ENCODE peak calls at places on chromosomes 4 and X, in six cellular contexts. T is mesenchymal stem cell, F is H9, A is neuronal stem cell, P is IMR-90, Q is H1. M is an unnamed sample.

GRCh38 chrX:107738272-107738671 is 37.3 kb downstream of the TSC22D3 start:
- DNase-seq in Q (no peak), A (no peak), P (no peak), F (no peak), T (no peak), M (no peak)

GRCh38 chr4:40417941-40418340 is 82.8 kb downstream of the CHRNA9 start:
- DNase-seq in F (no peak), A (no peak), Q (no peak), T (no peak), P (no peak), M (no peak)

GRCh38 chrX:13119386-13119785 is 75.0 kb upstream of the FAM9C start:
- DNase-seq in A (no peak), Q (no peak), F (no peak), T (peak; percentile 50), P (peak; percentile 56), M (no peak)

GRCh38 chr4:67109276-67109675 is 436.0 kb downstream of the CENPC start:
- DNase-seq in T (no peak), F (no peak), P (no peak), A (no peak), Q (no peak), M (no peak)

GRCh38 chrX:118702741-118703140 is 24.7 kb upstream of the IL13RA1 start:
- DNase-seq in Q (no peak), P (peak; percentile 42), A (no peak), T (peak; percentile 18), F (no peak), M (no peak)

GRCh38 chr4:48767055-48767454 is 13.0 kb downstream of the FRYL start:
- DNase-seq in P (no peak), Q (no peak), F (no peak), A (no peak), T (no peak), M (peak; percentile 42)

GRCh38 chrX:39873111-39873510 is 224.6 kb downstream of the BCOR start:
- DNase-seq in Q (no peak), A (no peak), F (no peak), T (no peak), P (no peak), M (no peak)

GRCh38 chr4:4651811-4652609 is 110.2 kb upstream of the STX18 start:
- DNase-seq in P (no peak), T (no peak), A (no peak), F (peak; percentile 47), Q (no peak), M (peak; percentile 76)

GRCh38 chr4:2728806-2729532 is 27.2 kb downstream of the TNIP2 start:
- DNase-seq in T (no peak), F (no peak), Q (no peak), P (no peak), A (no peak), M (no peak)

GRCh38 chr4:85416094-85416493 is 58.9 kb upstream of the ARHGAP24 start:
- DNase-seq in T (no peak), P (no peak), Q (no peak), F (no peak), A (no peak), M (no peak)

GRCh38 chr4:105674011-105674410 is 34.5 kb downstream of the INTS12 start:
- DNase-seq in A (no peak), T (no peak), P (no peak), Q (no peak), F (no peak), M (no peak)

GRCh38 chrX:64843224-64843623 is 133.0 kb downstream of the ZC4H2 start:
- DNase-seq in A (no peak), F (no peak), Q (no peak), T (no peak), P (no peak), M (no peak)

GRCh38 chrX:2548731-2549423 is 48.1 kb upstream of the DHRSX start:
- DNase-seq in P (no peak), F (peak; percentile 55), A (no peak), Q (no peak), T (no peak), M (peak; percentile 59)

GRCh38 chrX:104668550-104668949 is 102.6 kb downstream of the IL1RAPL2 start:
- DNase-seq in A (no peak), T (peak; percentile 37), P (peak; percentile 1), Q (no peak), F (no peak), M (peak; percentile 26)

GRCh38 chr4:60605651-60606354 is 594.3 kb upstream of the ADGRL3 start:
- DNase-seq in A (peak; percentile 6), Q (no peak), P (peak; percentile 73), F (no peak), T (no peak), M (no peak)

GRCh38 chr4:26140150-26140898 is 180.5 kb upstream of the RBPJ start:
- DNase-seq in P (peak; percentile 59), Q (no peak), A (no peak), F (no peak), T (peak; percentile 58), M (peak; percentile 36)

GRCh38 chrX:115679460-115679859 is 118.5 kb downstream of the PLS3 start:
- DNase-seq in P (peak; percentile 39), T (peak; percentile 25), A (no peak), Q (no peak), F (no peak), M (peak; percentile 33)

GRCh38 chr4:6767341-6767724 is 15.2 kb upstream of the KIAA0232 start:
- DNase-seq in Q (no peak), P (peak; percentile 43), F (no peak), T (no peak), A (no peak), M (no peak)

GRCh38 chr4:164440196-164440595 is 313.7 kb upstream of the SMIM31 start:
- DNase-seq in P (peak; percentile 21), F (no peak), Q (no peak), A (no peak), T (no peak), M (peak; percentile 3)

GRCh38 chr4:75180217-75180616 is 247.3 kb downstream of the PARM1 start:
- DNase-seq in T (no peak), P (no peak), A (no peak), Q (no peak), F (no peak), M (no peak)

GRCh38 chr4:14879643-14880042 is 122.6 kb upstream of the CPEB2 start:
- DNase-seq in P (no peak), Q (no peak), A (no peak), T (no peak), F (no peak), M (no peak)

GRCh38 chrX:52271212-52271611 is 86.5 kb downstream of the MAGED4 start:
- DNase-seq in Q (peak; percentile 7), F (peak; percentile 67), P (no peak), T (peak; percentile 29), A (no peak), M (peak; percentile 53)

GRCh38 chr4:9875516-9875915 is 94.1 kb downstream of the DRD5 start:
- DNase-seq in F (no peak), T (no peak), A (no peak), Q (no peak), P (no peak), M (no peak)

DNA sequence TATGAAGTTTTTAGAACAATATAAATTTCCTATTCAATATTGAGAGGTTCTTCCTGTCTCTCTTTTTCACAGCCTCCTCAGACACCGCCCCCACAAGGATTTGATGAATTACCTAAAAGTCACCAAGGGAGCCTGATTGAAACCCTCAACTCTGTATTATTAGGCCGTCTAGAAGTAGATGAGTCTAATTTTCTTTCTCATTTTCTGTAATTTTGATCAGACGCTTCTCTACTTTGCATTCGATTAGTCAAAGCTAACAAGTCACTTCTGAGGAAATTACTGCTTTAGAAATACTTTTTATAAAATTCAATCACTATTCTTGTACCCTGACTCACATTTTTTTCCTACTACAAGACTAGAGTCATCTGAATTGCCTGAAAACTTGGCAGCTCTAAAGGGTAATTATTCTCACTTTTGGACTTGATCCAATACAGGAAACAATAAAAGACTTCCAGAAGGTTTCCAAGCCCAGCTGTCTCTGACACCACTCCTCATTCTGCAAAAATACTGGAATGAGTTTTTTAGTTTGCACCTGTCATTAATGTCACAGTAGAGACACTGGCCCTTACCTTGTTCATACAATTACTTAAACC is 111.2 kb downstream of the ELOVL6 start:
- DNase-seq in F (no peak), T (peak; percentile 64), Q (no peak), P (peak; percentile 83), A (no peak), M (no peak)
- H3K4me1 ChIP-seq in F (peaks cover 8% of the 10 kb centered on the region), T (peaks cover 3% of the 10 kb centered on the region), Q (peaks cover 1% of the 10 kb centered on the region), P (peaks cover 5% of the 10 kb centered on the region), A (peaks cover 9% of the 10 kb centered on the region), M (peaks cover 4% of the 10 kb centered on the region)

DNA sequence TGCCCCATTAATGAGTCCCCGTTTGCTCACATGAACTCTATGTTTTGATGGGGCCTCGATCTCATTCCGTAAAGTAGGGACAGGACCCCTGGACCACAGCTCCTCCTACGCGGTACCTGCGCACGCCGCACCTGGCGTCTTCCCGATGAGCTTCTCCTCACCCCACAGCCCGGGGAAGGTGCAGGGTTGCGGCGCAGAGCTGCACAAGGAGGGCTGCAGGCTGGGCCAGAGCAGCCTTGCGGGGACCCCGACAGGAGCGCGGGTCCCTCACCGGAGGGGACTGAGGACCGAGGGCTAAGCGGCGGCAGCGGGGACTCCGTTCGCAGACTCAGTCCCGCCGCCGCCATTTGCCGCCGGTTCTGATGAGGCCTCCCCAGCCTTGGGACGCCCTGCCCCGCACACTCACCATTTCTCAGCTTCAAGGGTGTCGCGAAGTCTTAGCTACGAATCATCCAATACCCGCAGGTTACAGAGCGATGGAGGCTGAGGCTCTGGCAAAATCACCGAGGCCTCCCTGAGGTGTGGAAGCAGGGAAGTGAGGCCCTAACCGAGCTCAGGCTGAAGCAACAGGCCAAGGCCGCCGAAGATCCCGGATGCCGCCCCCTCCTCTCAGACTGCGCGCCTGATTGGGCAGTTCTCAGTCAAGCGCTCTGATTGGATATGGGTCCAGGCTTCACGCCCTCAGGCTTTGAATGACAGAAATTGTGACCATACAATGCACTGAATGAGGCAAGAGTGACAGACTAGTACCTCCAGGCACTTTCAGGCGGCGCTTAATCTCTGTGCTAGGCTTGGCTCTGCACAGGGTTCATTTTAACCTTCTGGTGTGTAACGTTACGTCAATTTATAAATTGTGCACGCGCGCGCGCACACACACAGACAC is 25.1 kb downstream of the ZNF721 start:
- DNase-seq in F (peak; percentile 97), A (peak; percentile 98), T (peak; percentile 99), P (peak; percentile 99), Q (peak; percentile 90), M (peak; percentile 100)
- H3K18ac ChIP-seq in F (peak overlapping the region; percentile 100), A (peak overlapping the region; percentile 86), T (peak overlapping the region; percentile 92), P (peak overlapping the region; percentile 91), Q (peak overlapping the region; percentile 96), M (peak overlapping the region; percentile 21)

DNA sequence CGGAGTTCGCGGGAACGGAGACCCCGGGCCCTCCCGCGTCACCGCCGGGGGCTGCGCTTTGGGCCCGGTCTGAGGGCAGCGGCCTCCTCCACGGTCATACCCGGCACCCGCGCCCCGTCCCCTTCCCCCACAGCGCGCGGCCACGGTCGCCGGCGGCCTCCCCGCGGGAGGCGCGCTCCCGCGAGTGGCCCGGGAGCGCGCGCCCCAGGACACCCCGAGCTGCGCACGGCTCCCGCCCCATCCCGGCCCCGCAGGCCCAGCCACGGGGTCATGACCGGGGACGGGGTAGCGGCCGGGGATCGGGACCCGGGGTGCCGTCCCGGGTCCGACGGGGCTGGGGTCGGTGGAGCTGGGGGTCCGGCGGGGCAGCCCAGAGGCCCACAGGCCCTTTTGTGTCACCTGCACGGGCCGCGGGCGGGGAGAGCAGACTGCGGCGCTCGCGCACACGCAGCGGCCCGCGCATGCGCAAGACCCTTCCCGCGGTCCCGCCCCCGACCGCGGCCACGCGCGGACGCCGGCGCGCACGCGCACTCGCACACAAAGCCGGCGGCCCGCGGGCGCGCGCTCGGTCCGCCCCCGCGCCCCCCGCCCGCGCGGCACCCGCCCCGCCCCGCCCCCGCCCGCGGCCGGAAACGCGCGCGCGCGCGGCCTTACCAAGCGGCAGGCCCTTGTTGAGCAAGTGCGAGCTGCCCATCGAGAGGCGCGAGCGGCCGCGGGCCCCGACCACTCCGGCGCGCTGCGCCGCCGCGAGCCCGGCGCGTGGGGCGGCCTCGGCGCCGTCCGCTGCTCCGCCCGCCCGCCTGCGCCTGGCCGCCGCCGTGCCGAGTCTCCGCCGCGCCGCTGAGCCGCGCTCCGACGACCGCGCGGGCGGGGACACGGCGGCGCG is at the start of gene CTBP1:
- DNase-seq in Q (no peak), P (peak; percentile 83), T (peak; percentile 74), F (peak; percentile 69), A (peak; percentile 88), M (peak; percentile 82)
- H3K4me1 ChIP-seq in Q (peaks cover 9% of the 10 kb centered on the region), P (peaks cover 19% of the 10 kb centered on the region), T (peaks cover 45% of the 10 kb centered on the region), F (no peaks in the 10 kb centered on the region), A (peaks cover 16% of the 10 kb centered on the region), M (peaks cover 5% of the 10 kb centered on the region)

GRCh38 chr4:181952478-181952877 is 290.7 kb upstream of the TENM3 start:
- DNase-seq in A (no peak), F (no peak), Q (no peak), T (peak; percentile 72), P (peak; percentile 96), M (peak; percentile 7)
- H3K18ac ChIP-seq in A (no peak overlapping the region), F (no peak overlapping the region), Q (no peak overlapping the region), T (no peak overlapping the region), P (peak overlapping the region; percentile 24), M (no peak overlapping the region)

M was measured in mesendoderm.